ENCODE peak calls at places on chromosomes 7 and 10, in four cellular contexts. One of them, this sample, is unnamed.

GRCh38 chr7:332020-332517 is 42.1 kb downstream of the FOXL3 start:
- DNase-seq in stimulated activated CD4-positive, alpha-beta T cell treated with anti-CD3 and anti-CD28 coated beads, Interleukin-2, amount 100 ng/mL, for 48 hours: no peak
- DNase-seq in neural crest cell: no peak
- DNase-seq in astrocyte of the hippocampus: no peak
- DNase-seq in this sample: no peak

GRCh38 chr7:13749026-13749425 is 240.4 kb downstream of the ETV1 start:
- DNase-seq in stimulated activated CD4-positive, alpha-beta T cell treated with anti-CD3 and anti-CD28 coated beads, Interleukin-2, amount 100 ng/mL, for 48 hours: no peak
- DNase-seq in neural crest cell: no peak
- DNase-seq in astrocyte of the hippocampus: no peak
- DNase-seq in this sample: no peak

GRCh38 chr10:117461766-117462423 is 80.7 kb upstream of the EMX2 start:
- DNase-seq in astrocyte of the hippocampus: peak
- DNase-seq in neural crest cell: no peak
- DNase-seq in stimulated activated CD4-positive, alpha-beta T cell treated with anti-CD3 and anti-CD28 coated beads, Interleukin-2, amount 100 ng/mL, for 48 hours: no peak
- DNase-seq in this sample: peak

GRCh38 chr7:131131746-131132431 is 195.8 kb upstream of the MKLN1 start:
- DNase-seq in stimulated activated CD4-positive, alpha-beta T cell treated with anti-CD3 and anti-CD28 coated beads, Interleukin-2, amount 100 ng/mL, for 48 hours: no peak
- DNase-seq in neural crest cell: no peak
- DNase-seq in astrocyte of the hippocampus: no peak
- DNase-seq in this sample: no peak

GRCh38 chr7:80263821-80264220 is 129.2 kb downstream of the GNAI1 start:
- DNase-seq in stimulated activated CD4-positive, alpha-beta T cell treated with anti-CD3 and anti-CD28 coated beads, Interleukin-2, amount 100 ng/mL, for 48 hours: no peak
- DNase-seq in astrocyte of the hippocampus: no peak
- DNase-seq in neural crest cell: no peak
- DNase-seq in this sample: no peak

GRCh38 chr7:34497153-34497777 is 160.8 kb upstream of the NPSR1 start:
- DNase-seq in stimulated activated CD4-positive, alpha-beta T cell treated with anti-CD3 and anti-CD28 coated beads, Interleukin-2, amount 100 ng/mL, for 48 hours: no peak
- DNase-seq in astrocyte of the hippocampus: no peak
- DNase-seq in neural crest cell: peak
- DNase-seq in this sample: no peak

GRCh38 chr10:47020491-47020890 is 109.3 kb downstream of the PTPN20 start:
- DNase-seq in stimulated activated CD4-positive, alpha-beta T cell treated with anti-CD3 and anti-CD28 coated beads, Interleukin-2, amount 100 ng/mL, for 48 hours: no peak
- DNase-seq in astrocyte of the hippocampus: peak
- DNase-seq in neural crest cell: no peak
- DNase-seq in this sample: peak

GRCh38 chr7:3310884-3311283 is 9.8 kb downstream of the SDK1 start:
- DNase-seq in stimulated activated CD4-positive, alpha-beta T cell treated with anti-CD3 and anti-CD28 coated beads, Interleukin-2, amount 100 ng/mL, for 48 hours: no peak
- DNase-seq in neural crest cell: no peak
- DNase-seq in astrocyte of the hippocampus: no peak
- DNase-seq in this sample: no peak

GRCh38 chr10:100621360-100622205 is 85.8 kb downstream of the HIF1AN start:
- DNase-seq in neural crest cell: no peak
- DNase-seq in stimulated activated CD4-positive, alpha-beta T cell treated with anti-CD3 and anti-CD28 coated beads, Interleukin-2, amount 100 ng/mL, for 48 hours: no peak
- DNase-seq in astrocyte of the hippocampus: no peak
- DNase-seq in this sample: no peak

GRCh38 chr7:28266377-28266776 is 85.8 kb upstream of the JAZF1 start:
- DNase-seq in stimulated activated CD4-positive, alpha-beta T cell treated with anti-CD3 and anti-CD28 coated beads, Interleukin-2, amount 100 ng/mL, for 48 hours: no peak
- DNase-seq in neural crest cell: no peak
- DNase-seq in astrocyte of the hippocampus: no peak
- DNase-seq in this sample: peak

GRCh38 chr10:13882112-13882711 is 295.4 kb downstream of the PRPF18 start:
- DNase-seq in stimulated activated CD4-positive, alpha-beta T cell treated with anti-CD3 and anti-CD28 coated beads, Interleukin-2, amount 100 ng/mL, for 48 hours: no peak
- DNase-seq in astrocyte of the hippocampus: peak
- DNase-seq in neural crest cell: no peak
- DNase-seq in this sample: peak

GRCh38 chr10:29734640-29734979 is 99.8 kb upstream of the SVIL start:
- DNase-seq in neural crest cell: no peak
- DNase-seq in astrocyte of the hippocampus: no peak
- DNase-seq in stimulated activated CD4-positive, alpha-beta T cell treated with anti-CD3 and anti-CD28 coated beads, Interleukin-2, amount 100 ng/mL, for 48 hours: peak
- DNase-seq in this sample: no peak

GRCh38 chr10:119602241-119603095 is 5.7 kb upstream of the TIAL1 start:
- DNase-seq in stimulated activated CD4-positive, alpha-beta T cell treated with anti-CD3 and anti-CD28 coated beads, Interleukin-2, amount 100 ng/mL, for 48 hours: peak
- DNase-seq in neural crest cell: no peak
- DNase-seq in astrocyte of the hippocampus: no peak
- DNase-seq in this sample: no peak